ENCODE peak calls at places on chromosomes 5 and 9, in ten cellular contexts. I is WERI-Rb-1; L is T47D; Q is RCC 7860; V is stimulated activated CD4-positive, alpha-beta T cell treated with anti-CD3 and anti-CD28 coated beads, Interleukin-15, amount 100 ng/mL, for 24 hours; R is HEK293T; N is iris pigment epithelial cell; F is Right ventricle myocardium inferior; E is hypothalamus; M is transverse colon. W is an unnamed sample.

GRCh38 chr9:127741831-127742434 is 6.8 kb upstream of the TOR2A start:
- DNase-seq in Q (no peak), L (no peak), E (peak), V (no peak), N (no peak), M (peak), R (peak), I (peak), F (peak), W (peak)

GRCh38 chr9:121927636-121928035 is 165.5 kb downstream of the TTLL11 start:
- DNase-seq in I (no peak), E (no peak), R (no peak), Q (no peak), M (no peak), F (no peak), V (no peak), L (no peak), N (no peak), W (no peak)

GRCh38 chr9:11933926-11934325 is 759.3 kb upstream of the TYRP1 start:
- DNase-seq in V (no peak), E (no peak), Q (no peak), I (no peak), L (no peak), R (no peak), M (no peak), N (peak), F (no peak), W (no peak)

GRCh38 chr5:160054047-160054446 is 45.1 kb downstream of the TTC1 start:
- DNase-seq in M (no peak), L (no peak), R (no peak), Q (no peak), F (no peak), E (no peak), V (no peak), N (peak), I (no peak), W (no peak)

GRCh38 chr5:91101777-91102379 is 281.2 kb downstream of the ARRDC3 start:
- DNase-seq in I (peak), M (peak), R (peak), V (peak), N (peak), F (no peak), L (peak), E (peak), Q (peak), W (peak)

GRCh38 chr9:89505795-89506385 is 8.0 kb upstream of the SEMA4D start:
- DNase-seq in I (no peak), M (no peak), E (no peak), N (peak), L (no peak), Q (no peak), F (no peak), V (no peak), R (no peak), W (no peak)

GRCh38 chr5:169876376-169876775 is 103.9 kb downstream of the INSYN2B start:
- DNase-seq in F (no peak), V (no peak), E (no peak), M (no peak), L (no peak), N (peak), Q (no peak), I (no peak), R (no peak), W (no peak)

GRCh38 chr5:148846930-148847329 is 20.5 kb downstream of the ADRB2 start:
- DNase-seq in V (no peak), F (no peak), M (no peak), I (no peak), R (no peak), E (no peak), L (no peak), N (no peak), Q (no peak), W (no peak)

GRCh38 chr5:138640855-138641254 is 65.7 kb upstream of the HSPA9 start:
- DNase-seq in E (no peak), L (no peak), F (no peak), M (no peak), N (no peak), Q (no peak), V (no peak), R (no peak), I (no peak), W (no peak)

GRCh38 chr9:33619666-33620404 is 95.8 kb downstream of the ANKRD18B start:
- DNase-seq in N (peak), E (no peak), V (no peak), I (no peak), R (no peak), M (no peak), F (no peak), Q (peak), L (no peak), W (no peak)

GRCh38 chr9:134736791-134737489 is 95.3 kb downstream of the COL5A1 start:
- DNase-seq in I (no peak), L (no peak), R (no peak), N (no peak), E (no peak), V (no peak), Q (no peak), F (peak), M (no peak), W (no peak)

GRCh38 chr9:89757776-89758528 is 153.1 kb downstream of the GADD45G start:
- DNase-seq in I (no peak), V (no peak), M (no peak), N (no peak), E (no peak), Q (no peak), L (no peak), F (no peak), R (no peak), W (no peak)

GRCh38 chr5:6395102-6395445 is 16.7 kb upstream of the MED10 start:
- DNase-seq in M (no peak), F (no peak), I (no peak), V (no peak), E (no peak), L (no peak), N (no peak), Q (no peak), R (no peak), W (no peak)

GRCh38 chr5:134003957-134004625 is 684 bp downstream of the VDAC1 start:
- DNase-seq in V (peak), R (peak), F (peak), M (peak), Q (no peak), L (no peak), E (no peak), N (peak), I (peak), W (peak)

GRCh38 chr5:148469446-148470062 is 85.8 kb downstream of the FBXO38 start:
- DNase-seq in L (no peak), Q (no peak), F (no peak), I (no peak), V (no peak), E (no peak), R (no peak), M (no peak), N (peak), W (no peak)

GRCh38 chr9:120412425-120412951 is 167.5 kb downstream of the CDK5RAP2 start:
- DNase-seq in E (no peak), F (no peak), R (no peak), Q (no peak), V (no peak), I (no peak), N (peak), M (no peak), L (peak), W (no peak)

GRCh38 chr9:94160594-94161501 is 76.6 kb downstream of the PTPDC1 start:
- DNase-seq in V (no peak), N (no peak), E (no peak), Q (no peak), M (no peak), I (no peak), L (no peak), R (no peak), F (no peak), W (peak)

GRCh38 chr5:17154211-17154996 is 63.0 kb upstream of the BASP1 start:
- DNase-seq in R (no peak), L (no peak), E (no peak), I (no peak), M (no peak), Q (peak), N (peak), V (no peak), F (no peak), W (no peak)

GRCh38 chr9:36187414-36187813 is 3.3 kb upstream of the CLTA start:
- DNase-seq in N (peak), I (no peak), E (no peak), V (no peak), R (no peak), F (no peak), M (no peak), L (no peak), Q (peak), W (no peak)

GRCh38 chr5:138641547-138642298 is 66.5 kb upstream of the HSPA9 start:
- DNase-seq in E (peak), Q (peak), R (peak), N (peak), M (peak), F (no peak), L (no peak), I (peak), V (peak), W (peak)

GRCh38 chr9:107350443-107350842 is 67.4 kb downstream of the RAD23B start:
- DNase-seq in R (no peak), E (no peak), V (no peak), M (no peak), N (no peak), I (no peak), F (no peak), Q (no peak), L (no peak), W (no peak)

GRCh38 chr9:5389109-5389732 is 48.5 kb downstream of the PLGRKT start:
- DNase-seq in V (peak), Q (peak), L (no peak), R (no peak), F (no peak), N (peak), E (no peak), I (no peak), M (no peak), W (no peak)

W was measured in ecto neural progenitor cell.